ENCODE peak calls at places on chromosomes 5 and 9, in ten cellular contexts. C, K, L, U, H, Y, S, V, J and R are unnamed samples.

GRCh38 chr5:113029614-113030013 is 53.0 kb downstream of the DCP2 start:
- DNase-seq in K (no peak), C (no peak), S (no peak), U (no peak), Y (peak; percentile 31), V (no peak), L (no peak), J (no peak), H (no peak), R (no peak)

GRCh38 chr9:18606281-18606680 is 132.3 kb downstream of the ADAMTSL1 start:
- DNase-seq in L (no peak), C (no peak), J (no peak), K (no peak), V (no peak), S (no peak), U (no peak), H (no peak), Y (peak; percentile 30), R (no peak)

GRCh38 chr5:148998174-148998797 is 64.6 kb downstream of the SH3TC2 start:
- DNase-seq in J (peak; percentile 20), C (no peak), S (peak; percentile 39), K (no peak), V (peak; percentile 63), Y (peak; percentile 75), H (peak; percentile 14), U (peak; percentile 40), L (peak; percentile 30), R (no peak)

GRCh38 chr5:111929892-111930291 is 172.9 kb upstream of the NREP start:
- DNase-seq in U (no peak), J (peak; percentile 31), Y (peak; percentile 92), H (no peak), L (no peak), K (no peak), C (no peak), V (no peak), S (no peak), R (no peak)

GRCh38 chr5:135131801-135132675 is 98.0 kb upstream of the PITX1 start:
- DNase-seq in Y (peak; percentile 13), C (no peak), K (no peak), S (no peak), U (no peak), V (no peak), J (no peak), L (no peak), H (peak; percentile 91), R (no peak)

GRCh38 chr9:71627537-71627936 is 140.8 kb downstream of the CEMIP2 start:
- DNase-seq in K (no peak), S (no peak), U (no peak), V (no peak), Y (no peak), H (no peak), L (no peak), C (no peak), J (no peak), R (no peak)

GRCh38 chr5:163910226-163910625 is 404.8 kb downstream of the MAT2B start:
- DNase-seq in K (no peak), L (no peak), C (no peak), J (no peak), S (no peak), V (no peak), H (no peak), Y (peak; percentile 45), U (no peak), R (no peak)

GRCh38 chr5:137296213-137296702 is 202.9 kb downstream of the SPOCK1 start:
- DNase-seq in S (no peak), K (no peak), V (no peak), J (no peak), H (peak; percentile 17), U (no peak), Y (peak; percentile 8), L (no peak), C (no peak), R (no peak)

GRCh38 chr5:96655085-96655484 is 7.1 kb upstream of the CAST start:
- DNase-seq in L (no peak), J (no peak), S (no peak), V (no peak), Y (no peak), U (no peak), H (no peak), C (no peak), K (no peak), R (no peak)

GRCh38 chr5:33762859-33763258 is 128.9 kb downstream of the ADAMTS12 start:
- DNase-seq in J (no peak), S (no peak), H (no peak), L (no peak), U (no peak), Y (no peak), C (no peak), K (no peak), V (no peak), R (no peak)

GRCh38 chr5:111670826-111671492 is 86.0 kb downstream of the NREP start:
- DNase-seq in V (no peak), C (no peak), L (no peak), J (no peak), Y (peak; percentile 30), S (no peak), H (no peak), K (no peak), U (no peak), R (no peak)

GRCh38 chr9:132409828-132410528 is at the start of gene CFAP77:
- DNase-seq in C (peak; percentile 77), S (peak; percentile 46), V (peak; percentile 26), H (peak; percentile 50), Y (peak; percentile 39), J (peak; percentile 19), U (peak; percentile 64), K (peak; percentile 26), L (no peak), R (no peak)

GRCh38 chr9:83294816-83295215 is 231.9 kb upstream of the RASEF start:
- DNase-seq in U (no peak), C (no peak), L (no peak), Y (no peak), V (no peak), J (no peak), K (no peak), S (no peak), H (peak; percentile 74), R (no peak)

GRCh38 chr5:146130440-146131045 is 25.2 kb upstream of the PLAC8L1 start:
- DNase-seq in Y (peak; percentile 53), V (no peak), U (no peak), J (no peak), K (no peak), L (no peak), H (no peak), S (no peak), C (no peak), R (no peak)

GRCh38 chr5:158026248-158027031 is 167.5 kb upstream of the CLINT1 start:
- DNase-seq in S (peak; percentile 9), J (peak; percentile 70), H (no peak), U (no peak), V (no peak), L (peak; percentile 3), Y (no peak), C (no peak), K (peak; percentile 16), R (peak; percentile 60)

GRCh38 chr9:92046676-92047075 is 68.5 kb downstream of the SPTLC1 start:
- DNase-seq in K (no peak), L (no peak), S (no peak), U (no peak), Y (peak; percentile 8), J (peak; percentile 31), V (no peak), C (no peak), H (no peak), R (no peak)

GRCh38 chr9:92044945-92045344 is 70.3 kb downstream of the SPTLC1 start:
- DNase-seq in K (no peak), C (no peak), Y (no peak), U (no peak), L (no peak), H (no peak), V (no peak), S (no peak), J (no peak), R (no peak)

GRCh38 chr9:92047500-92047899 is 67.7 kb downstream of the SPTLC1 start:
- DNase-seq in Y (no peak), J (no peak), L (no peak), C (no peak), S (no peak), V (no peak), K (no peak), H (no peak), U (no peak), R (no peak)

DNA sequence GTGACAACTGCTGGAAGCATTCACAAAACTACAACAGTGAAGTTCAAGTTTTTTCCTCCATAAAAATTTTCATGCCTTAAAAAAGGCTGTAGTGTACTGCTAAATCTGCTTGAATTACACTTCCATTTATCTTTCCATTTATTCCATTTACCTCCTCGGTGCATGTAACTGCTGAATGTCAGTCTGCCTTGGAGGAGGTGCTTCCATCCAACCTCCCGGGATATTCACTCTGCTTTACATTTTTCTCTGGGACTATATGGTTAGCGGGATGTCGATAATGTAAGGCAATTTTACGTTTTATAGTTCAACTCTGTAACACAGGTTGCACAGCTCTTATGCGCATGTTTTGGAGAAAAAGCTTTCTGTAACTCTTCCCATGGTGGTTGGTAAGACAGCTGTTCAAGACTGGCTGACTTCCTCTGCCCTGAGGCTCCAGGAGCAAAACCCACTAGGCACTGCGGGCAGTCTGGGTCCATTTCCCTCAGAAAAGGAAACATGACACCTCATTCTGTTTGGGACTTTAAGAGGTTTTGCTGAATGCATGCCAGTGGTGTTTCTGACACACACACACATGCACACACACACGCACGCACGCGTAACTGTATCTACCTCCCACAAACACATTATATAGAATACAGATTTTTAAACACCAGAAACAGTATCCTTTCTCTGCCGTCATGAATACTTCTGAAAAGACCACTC is 66.1 kb downstream of the SPTLC1 start:
- DNase-seq in J (no peak), K (no peak), C (no peak), H (no peak), Y (peak; percentile 65), V (no peak), S (no peak), L (no peak), U (no peak), R (no peak)
- TF ChIP-seq CTCF in J (no peak), K (no peak), C (no peak), H (no peak), Y (no peak), V (no peak), S (no peak), L (no peak), U (no peak), R (no peak)

GRCh38 chr9:107620801-107621200 is 131.2 kb upstream of the KLF4 start:
- DNase-seq in L (no peak), Y (no peak), K (peak; percentile 51), S (peak; percentile 36), H (no peak), C (no peak), J (no peak), U (peak; percentile 54), V (no peak), R (no peak)
- TF ChIP-seq POLR2A in L (no peak), Y (no peak), K (no peak), S (no peak), H (no peak), C (no peak), J (no peak), U (no peak), V (no peak), R (no peak)

GRCh38 chr9:20663133-20663532 is 20.9 kb upstream of the FOCAD start:
- DNase-seq in Y (no peak), L (no peak), U (no peak), H (no peak), S (no peak), C (no peak), V (no peak), J (no peak), K (no peak), R (no peak)
- H3K27me3 ChIP-seq in Y (no peaks in the 10 kb centered on the region), L (no peaks in the 10 kb centered on the region), U (no peaks in the 10 kb centered on the region), H (no peaks in the 10 kb centered on the region), S (no peaks in the 10 kb centered on the region), C (no peaks in the 10 kb centered on the region), V (no peaks in the 10 kb centered on the region), J (no peaks in the 10 kb centered on the region), K (no peaks in the 10 kb centered on the region), R (peaks cover 4% of the 10 kb centered on the region)

GRCh38 chr5:172137046-172137445 is 51.0 kb downstream of the STK10 start:
- DNase-seq in K (no peak), H (no peak), U (no peak), Y (no peak), S (no peak), J (no peak), V (no peak), C (no peak), L (no peak), R (no peak)
- TF ChIP-seq CTCF in K (no peak), H (no peak), U (no peak), Y (no peak), S (no peak), J (no peak), V (no peak), C (no peak), L (no peak), R (no peak)